ENCODE peak calls at places on chromosomes 13 and 19, in nine cellular contexts. One of them, this sample, is unnamed.

GRCh38 chr13:29522044-29522685 is 73.3 kb downstream of the SLC7A1 start:
- DNase-seq in fibroblast of mammary gland: peak; percentile 99
- DNase-seq in HT-29: no peak
- DNase-seq in posterior cingulate gyrus: no peak
- DNase-seq in activated CD8-positive, alpha-beta T cell treated with anti-CD3 and anti-CD28 coated beads for 36 hours: no peak
- DNase-seq in Daoy: peak; percentile 82
- DNase-seq in Right ventricle myocardium superior: no peak
- DNase-seq in left ventricle myocardium inferior: no peak
- DNase-seq in stimulated activated CD8-positive, alpha-beta memory T cell treated with anti-CD3 and anti-CD28 coated beads, Interleukin-7, amount 100 ng/mL, for 24 hours: no peak
- DNase-seq in this sample: no peak

GRCh38 chr13:73985789-73986188 is 148.4 kb downstream of the KLF12 start:
- DNase-seq in left ventricle myocardium inferior: no peak
- DNase-seq in Right ventricle myocardium superior: no peak
- DNase-seq in posterior cingulate gyrus: no peak
- DNase-seq in HT-29: no peak
- DNase-seq in stimulated activated CD8-positive, alpha-beta memory T cell treated with anti-CD3 and anti-CD28 coated beads, Interleukin-7, amount 100 ng/mL, for 24 hours: no peak
- DNase-seq in fibroblast of mammary gland: no peak
- DNase-seq in activated CD8-positive, alpha-beta T cell treated with anti-CD3 and anti-CD28 coated beads for 36 hours: peak; percentile 36
- DNase-seq in Daoy: no peak
- DNase-seq in this sample: no peak

GRCh38 chr13:47437411-47437810 is 540.6 kb upstream of the HTR2A start:
- DNase-seq in left ventricle myocardium inferior: no peak
- DNase-seq in HT-29: no peak
- DNase-seq in activated CD8-positive, alpha-beta T cell treated with anti-CD3 and anti-CD28 coated beads for 36 hours: no peak
- DNase-seq in posterior cingulate gyrus: no peak
- DNase-seq in Right ventricle myocardium superior: no peak
- DNase-seq in stimulated activated CD8-positive, alpha-beta memory T cell treated with anti-CD3 and anti-CD28 coated beads, Interleukin-7, amount 100 ng/mL, for 24 hours: no peak
- DNase-seq in Daoy: no peak
- DNase-seq in fibroblast of mammary gland: peak; percentile 80
- DNase-seq in this sample: no peak

GRCh38 chr19:6890421-6890913 is 3.1 kb downstream of the ADGRE1 start:
- DNase-seq in left ventricle myocardium inferior: no peak
- DNase-seq in HT-29: no peak
- DNase-seq in stimulated activated CD8-positive, alpha-beta memory T cell treated with anti-CD3 and anti-CD28 coated beads, Interleukin-7, amount 100 ng/mL, for 24 hours: no peak
- DNase-seq in fibroblast of mammary gland: no peak
- DNase-seq in Daoy: no peak
- DNase-seq in Right ventricle myocardium superior: no peak
- DNase-seq in activated CD8-positive, alpha-beta T cell treated with anti-CD3 and anti-CD28 coated beads for 36 hours: no peak
- DNase-seq in posterior cingulate gyrus: no peak
- DNase-seq in this sample: no peak

GRCh38 chr19:46654621-46655152 is 6.3 kb downstream of the DACT3 start:
- DNase-seq in fibroblast of mammary gland: no peak
- DNase-seq in stimulated activated CD8-positive, alpha-beta memory T cell treated with anti-CD3 and anti-CD28 coated beads, Interleukin-7, amount 100 ng/mL, for 24 hours: no peak
- DNase-seq in HT-29: no peak
- DNase-seq in Right ventricle myocardium superior: no peak
- DNase-seq in Daoy: no peak
- DNase-seq in posterior cingulate gyrus: peak; percentile 88
- DNase-seq in activated CD8-positive, alpha-beta T cell treated with anti-CD3 and anti-CD28 coated beads for 36 hours: no peak
- DNase-seq in left ventricle myocardium inferior: no peak
- DNase-seq in this sample: peak; percentile 80

GRCh38 chr19:5718579-5719273 is 1.2 kb downstream of the LONP1 start:
- DNase-seq in activated CD8-positive, alpha-beta T cell treated with anti-CD3 and anti-CD28 coated beads for 36 hours: peak; percentile 87
- DNase-seq in Daoy: peak; percentile 54
- DNase-seq in left ventricle myocardium inferior: no peak
- DNase-seq in Right ventricle myocardium superior: no peak
- DNase-seq in HT-29: peak; percentile 11
- DNase-seq in fibroblast of mammary gland: peak; percentile 75
- DNase-seq in posterior cingulate gyrus: no peak
- DNase-seq in stimulated activated CD8-positive, alpha-beta memory T cell treated with anti-CD3 and anti-CD28 coated beads, Interleukin-7, amount 100 ng/mL, for 24 hours: peak; percentile 36
- DNase-seq in this sample: no peak

GRCh38 chr13:113972451-113973217 is 1.2 kb downstream of the C13orf46 start:
- DNase-seq in posterior cingulate gyrus: peak; percentile 31
- DNase-seq in Right ventricle myocardium superior: peak; percentile 26
- DNase-seq in stimulated activated CD8-positive, alpha-beta memory T cell treated with anti-CD3 and anti-CD28 coated beads, Interleukin-7, amount 100 ng/mL, for 24 hours: no peak
- DNase-seq in HT-29: no peak
- DNase-seq in activated CD8-positive, alpha-beta T cell treated with anti-CD3 and anti-CD28 coated beads for 36 hours: no peak
- DNase-seq in left ventricle myocardium inferior: no peak
- DNase-seq in fibroblast of mammary gland: no peak
- DNase-seq in Daoy: no peak
- DNase-seq in this sample: peak; percentile 54

GRCh38 chr13:113159701-113160100 is 1.3 kb downstream of the PROZ start:
- DNase-seq in activated CD8-positive, alpha-beta T cell treated with anti-CD3 and anti-CD28 coated beads for 36 hours: no peak
- DNase-seq in posterior cingulate gyrus: peak; percentile 60
- DNase-seq in stimulated activated CD8-positive, alpha-beta memory T cell treated with anti-CD3 and anti-CD28 coated beads, Interleukin-7, amount 100 ng/mL, for 24 hours: no peak
- DNase-seq in Daoy: no peak
- DNase-seq in HT-29: no peak
- DNase-seq in left ventricle myocardium inferior: no peak
- DNase-seq in Right ventricle myocardium superior: no peak
- DNase-seq in fibroblast of mammary gland: no peak
- DNase-seq in this sample: no peak

GRCh38 chr19:18090545-18091216 is 3.9 kb upstream of the IL12RB1 start:
- DNase-seq in left ventricle myocardium inferior: no peak
- DNase-seq in fibroblast of mammary gland: peak; percentile 52
- DNase-seq in Daoy: no peak
- DNase-seq in stimulated activated CD8-positive, alpha-beta memory T cell treated with anti-CD3 and anti-CD28 coated beads, Interleukin-7, amount 100 ng/mL, for 24 hours: no peak
- DNase-seq in HT-29: no peak
- DNase-seq in activated CD8-positive, alpha-beta T cell treated with anti-CD3 and anti-CD28 coated beads for 36 hours: peak; percentile 32
- DNase-seq in posterior cingulate gyrus: no peak
- DNase-seq in Right ventricle myocardium superior: peak; percentile 57
- DNase-seq in this sample: no peak

GRCh38 chr19:18850560-18851375 is 19.0 kb downstream of the UPF1 start:
- DNase-seq in left ventricle myocardium inferior: no peak
- DNase-seq in posterior cingulate gyrus: peak; percentile 68
- DNase-seq in activated CD8-positive, alpha-beta T cell treated with anti-CD3 and anti-CD28 coated beads for 36 hours: no peak
- DNase-seq in Right ventricle myocardium superior: no peak
- DNase-seq in fibroblast of mammary gland: no peak
- DNase-seq in stimulated activated CD8-positive, alpha-beta memory T cell treated with anti-CD3 and anti-CD28 coated beads, Interleukin-7, amount 100 ng/mL, for 24 hours: no peak
- DNase-seq in Daoy: no peak
- DNase-seq in HT-29: no peak
- DNase-seq in this sample: no peak

GRCh38 chr19:43760941-43761340 is 6.2 kb upstream of the SMG9 start:
- DNase-seq in left ventricle myocardium inferior: no peak
- DNase-seq in Daoy: no peak
- DNase-seq in posterior cingulate gyrus: no peak
- DNase-seq in fibroblast of mammary gland: no peak
- DNase-seq in Right ventricle myocardium superior: no peak
- DNase-seq in HT-29: no peak
- DNase-seq in activated CD8-positive, alpha-beta T cell treated with anti-CD3 and anti-CD28 coated beads for 36 hours: no peak
- DNase-seq in stimulated activated CD8-positive, alpha-beta memory T cell treated with anti-CD3 and anti-CD28 coated beads, Interleukin-7, amount 100 ng/mL, for 24 hours: no peak
- DNase-seq in this sample: no peak

GRCh38 chr13:61695147-61695546 is 279.5 kb upstream of the PCDH20 start:
- DNase-seq in posterior cingulate gyrus: no peak
- DNase-seq in fibroblast of mammary gland: peak; percentile 5
- DNase-seq in Right ventricle myocardium superior: no peak
- DNase-seq in stimulated activated CD8-positive, alpha-beta memory T cell treated with anti-CD3 and anti-CD28 coated beads, Interleukin-7, amount 100 ng/mL, for 24 hours: no peak
- DNase-seq in Daoy: peak; percentile 7
- DNase-seq in HT-29: no peak
- DNase-seq in activated CD8-positive, alpha-beta T cell treated with anti-CD3 and anti-CD28 coated beads for 36 hours: no peak
- DNase-seq in left ventricle myocardium inferior: no peak
- DNase-seq in this sample: no peak

GRCh38 chr13:66359393-66359792 is 870.7 kb downstream of the PCDH9 start:
- DNase-seq in stimulated activated CD8-positive, alpha-beta memory T cell treated with anti-CD3 and anti-CD28 coated beads, Interleukin-7, amount 100 ng/mL, for 24 hours: no peak
- DNase-seq in Right ventricle myocardium superior: no peak
- DNase-seq in activated CD8-positive, alpha-beta T cell treated with anti-CD3 and anti-CD28 coated beads for 36 hours: no peak
- DNase-seq in HT-29: no peak
- DNase-seq in Daoy: no peak
- DNase-seq in left ventricle myocardium inferior: no peak
- DNase-seq in posterior cingulate gyrus: no peak
- DNase-seq in fibroblast of mammary gland: no peak
- DNase-seq in this sample: no peak

GRCh38 chr19:54248016-54248601 is 5.5 kb upstream of the LILRA6 start:
- DNase-seq in stimulated activated CD8-positive, alpha-beta memory T cell treated with anti-CD3 and anti-CD28 coated beads, Interleukin-7, amount 100 ng/mL, for 24 hours: peak; percentile 18
- DNase-seq in HT-29: no peak
- DNase-seq in left ventricle myocardium inferior: no peak
- DNase-seq in posterior cingulate gyrus: no peak
- DNase-seq in activated CD8-positive, alpha-beta T cell treated with anti-CD3 and anti-CD28 coated beads for 36 hours: peak; percentile 64
- DNase-seq in Right ventricle myocardium superior: peak; percentile 59
- DNase-seq in fibroblast of mammary gland: peak; percentile 33
- DNase-seq in Daoy: peak; percentile 60
- DNase-seq in this sample: peak; percentile 71

GRCh38 chr13:44273991-44274810 is 99.4 kb upstream of the SERP2 start:
- DNase-seq in fibroblast of mammary gland: peak; percentile 89
- DNase-seq in Right ventricle myocardium superior: no peak
- DNase-seq in stimulated activated CD8-positive, alpha-beta memory T cell treated with anti-CD3 and anti-CD28 coated beads, Interleukin-7, amount 100 ng/mL, for 24 hours: no peak
- DNase-seq in activated CD8-positive, alpha-beta T cell treated with anti-CD3 and anti-CD28 coated beads for 36 hours: peak; percentile 26
- DNase-seq in posterior cingulate gyrus: no peak
- DNase-seq in HT-29: peak; percentile 53
- DNase-seq in left ventricle myocardium inferior: no peak
- DNase-seq in Daoy: peak; percentile 57
- DNase-seq in this sample: no peak

GRCh38 chr19:41367848-41368301 is 3.9 kb upstream of the B9D2 start:
- DNase-seq in Right ventricle myocardium superior: no peak
- DNase-seq in stimulated activated CD8-positive, alpha-beta memory T cell treated with anti-CD3 and anti-CD28 coated beads, Interleukin-7, amount 100 ng/mL, for 24 hours: no peak
- DNase-seq in Daoy: peak; percentile 80
- DNase-seq in fibroblast of mammary gland: peak; percentile 93
- DNase-seq in HT-29: no peak
- DNase-seq in posterior cingulate gyrus: no peak
- DNase-seq in left ventricle myocardium inferior: no peak
- DNase-seq in activated CD8-positive, alpha-beta T cell treated with anti-CD3 and anti-CD28 coated beads for 36 hours: no peak
- DNase-seq in this sample: no peak

GRCh38 chr19:41219924-41220567 is 1.0 kb downstream of the AXL start:
- DNase-seq in Right ventricle myocardium superior: peak; percentile 72
- DNase-seq in HT-29: no peak
- DNase-seq in left ventricle myocardium inferior: peak; percentile 50
- DNase-seq in Daoy: peak; percentile 75
- DNase-seq in fibroblast of mammary gland: peak; percentile 78
- DNase-seq in stimulated activated CD8-positive, alpha-beta memory T cell treated with anti-CD3 and anti-CD28 coated beads, Interleukin-7, amount 100 ng/mL, for 24 hours: no peak
- DNase-seq in activated CD8-positive, alpha-beta T cell treated with anti-CD3 and anti-CD28 coated beads for 36 hours: no peak
- DNase-seq in posterior cingulate gyrus: no peak
- DNase-seq in this sample: peak; percentile 83

GRCh38 chr13:41909524-41909923 is 51.4 kb downstream of the VWA8 start:
- DNase-seq in Right ventricle myocardium superior: no peak
- DNase-seq in fibroblast of mammary gland: no peak
- DNase-seq in Daoy: no peak
- DNase-seq in HT-29: no peak
- DNase-seq in activated CD8-positive, alpha-beta T cell treated with anti-CD3 and anti-CD28 coated beads for 36 hours: no peak
- DNase-seq in stimulated activated CD8-positive, alpha-beta memory T cell treated with anti-CD3 and anti-CD28 coated beads, Interleukin-7, amount 100 ng/mL, for 24 hours: no peak
- DNase-seq in left ventricle myocardium inferior: no peak
- DNase-seq in posterior cingulate gyrus: peak; percentile 39
- DNase-seq in this sample: no peak

GRCh38 chr13:111398715-111399299 is 78.4 kb downstream of the TEX29 start:
- DNase-seq in stimulated activated CD8-positive, alpha-beta memory T cell treated with anti-CD3 and anti-CD28 coated beads, Interleukin-7, amount 100 ng/mL, for 24 hours: no peak
- DNase-seq in Daoy: peak; percentile 39
- DNase-seq in HT-29: no peak
- DNase-seq in activated CD8-positive, alpha-beta T cell treated with anti-CD3 and anti-CD28 coated beads for 36 hours: no peak
- DNase-seq in left ventricle myocardium inferior: no peak
- DNase-seq in posterior cingulate gyrus: no peak
- DNase-seq in Right ventricle myocardium superior: no peak
- DNase-seq in fibroblast of mammary gland: peak; percentile 72
- DNase-seq in this sample: peak; percentile 18

GRCh38 chr19:35340431-35340830 is 7.3 kb upstream of the FFAR1 start:
- DNase-seq in Daoy: no peak
- DNase-seq in posterior cingulate gyrus: no peak
- DNase-seq in left ventricle myocardium inferior: no peak
- DNase-seq in activated CD8-positive, alpha-beta T cell treated with anti-CD3 and anti-CD28 coated beads for 36 hours: no peak
- DNase-seq in Right ventricle myocardium superior: peak; percentile 19
- DNase-seq in fibroblast of mammary gland: no peak
- DNase-seq in HT-29: no peak
- DNase-seq in stimulated activated CD8-positive, alpha-beta memory T cell treated with anti-CD3 and anti-CD28 coated beads, Interleukin-7, amount 100 ng/mL, for 24 hours: no peak
- DNase-seq in this sample: no peak

GRCh38 chr13:72875233-72875632 is 93.3 kb downstream of the PIBF1 start:
- DNase-seq in activated CD8-positive, alpha-beta T cell treated with anti-CD3 and anti-CD28 coated beads for 36 hours: no peak
- DNase-seq in fibroblast of mammary gland: peak; percentile 2
- DNase-seq in stimulated activated CD8-positive, alpha-beta memory T cell treated with anti-CD3 and anti-CD28 coated beads, Interleukin-7, amount 100 ng/mL, for 24 hours: no peak
- DNase-seq in posterior cingulate gyrus: no peak
- DNase-seq in HT-29: no peak
- DNase-seq in left ventricle myocardium inferior: no peak
- DNase-seq in Daoy: no peak
- DNase-seq in Right ventricle myocardium superior: no peak
- DNase-seq in this sample: no peak

GRCh38 chr13:49859568-49859967 is 67.1 kb upstream of the KPNA3 start:
- DNase-seq in Daoy: peak; percentile 57
- DNase-seq in Right ventricle myocardium superior: no peak
- DNase-seq in activated CD8-positive, alpha-beta T cell treated with anti-CD3 and anti-CD28 coated beads for 36 hours: no peak
- DNase-seq in stimulated activated CD8-positive, alpha-beta memory T cell treated with anti-CD3 and anti-CD28 coated beads, Interleukin-7, amount 100 ng/mL, for 24 hours: no peak
- DNase-seq in fibroblast of mammary gland: peak; percentile 98
- DNase-seq in HT-29: no peak
- DNase-seq in left ventricle myocardium inferior: no peak
- DNase-seq in posterior cingulate gyrus: no peak
- DNase-seq in this sample: no peak

GRCh38 chr13:106493569-106493968 is 41.9 kb downstream of the EFNB2 start:
- DNase-seq in HT-29: no peak
- DNase-seq in Right ventricle myocardium superior: no peak
- DNase-seq in Daoy: no peak
- DNase-seq in stimulated activated CD8-positive, alpha-beta memory T cell treated with anti-CD3 and anti-CD28 coated beads, Interleukin-7, amount 100 ng/mL, for 24 hours: no peak
- DNase-seq in left ventricle myocardium inferior: no peak
- DNase-seq in activated CD8-positive, alpha-beta T cell treated with anti-CD3 and anti-CD28 coated beads for 36 hours: no peak
- DNase-seq in posterior cingulate gyrus: no peak
- DNase-seq in fibroblast of mammary gland: no peak
- DNase-seq in this sample: no peak

GRCh38 chr19:47203254-47203653 is 27.7 kb downstream of the BBC3 start:
- DNase-seq in fibroblast of mammary gland: no peak
- DNase-seq in activated CD8-positive, alpha-beta T cell treated with anti-CD3 and anti-CD28 coated beads for 36 hours: no peak
- DNase-seq in Daoy: no peak
- DNase-seq in HT-29: no peak
- DNase-seq in stimulated activated CD8-positive, alpha-beta memory T cell treated with anti-CD3 and anti-CD28 coated beads, Interleukin-7, amount 100 ng/mL, for 24 hours: no peak
- DNase-seq in Right ventricle myocardium superior: no peak
- DNase-seq in left ventricle myocardium inferior: no peak
- DNase-seq in posterior cingulate gyrus: no peak
- DNase-seq in this sample: no peak

GRCh38 chr19:52138614-52139290 is 986 bp downstream of the ZNF616 start:
- DNase-seq in posterior cingulate gyrus: no peak
- DNase-seq in activated CD8-positive, alpha-beta T cell treated with anti-CD3 and anti-CD28 coated beads for 36 hours: peak; percentile 56
- DNase-seq in fibroblast of mammary gland: peak; percentile 16
- DNase-seq in Right ventricle myocardium superior: no peak
- DNase-seq in left ventricle myocardium inferior: no peak
- DNase-seq in Daoy: peak; percentile 64
- DNase-seq in stimulated activated CD8-positive, alpha-beta memory T cell treated with anti-CD3 and anti-CD28 coated beads, Interleukin-7, amount 100 ng/mL, for 24 hours: peak; percentile 4
- DNase-seq in HT-29: no peak
- DNase-seq in this sample: no peak

GRCh38 chr19:8580710-8581281 is 3.6 kb upstream of the MYO1F start:
- DNase-seq in left ventricle myocardium inferior: peak; percentile 80
- DNase-seq in stimulated activated CD8-positive, alpha-beta memory T cell treated with anti-CD3 and anti-CD28 coated beads, Interleukin-7, amount 100 ng/mL, for 24 hours: peak; percentile 83
- DNase-seq in Daoy: peak; percentile 80
- DNase-seq in fibroblast of mammary gland: peak; percentile 67
- DNase-seq in HT-29: peak; percentile 72
- DNase-seq in posterior cingulate gyrus: peak; percentile 79
- DNase-seq in activated CD8-positive, alpha-beta T cell treated with anti-CD3 and anti-CD28 coated beads for 36 hours: peak; percentile 91
- DNase-seq in Right ventricle myocardium superior: peak; percentile 90
- DNase-seq in this sample: peak; percentile 88

GRCh38 chr13:62300021-62300420 is 884.4 kb upstream of the PCDH20 start:
- DNase-seq in left ventricle myocardium inferior: no peak
- DNase-seq in HT-29: no peak
- DNase-seq in activated CD8-positive, alpha-beta T cell treated with anti-CD3 and anti-CD28 coated beads for 36 hours: no peak
- DNase-seq in fibroblast of mammary gland: no peak
- DNase-seq in Right ventricle myocardium superior: no peak
- DNase-seq in posterior cingulate gyrus: no peak
- DNase-seq in stimulated activated CD8-positive, alpha-beta memory T cell treated with anti-CD3 and anti-CD28 coated beads, Interleukin-7, amount 100 ng/mL, for 24 hours: no peak
- DNase-seq in Daoy: no peak
- DNase-seq in this sample: no peak

GRCh38 chr19:9566729-9567128 is 17.6 kb downstream of the ZNF121 start:
- DNase-seq in activated CD8-positive, alpha-beta T cell treated with anti-CD3 and anti-CD28 coated beads for 36 hours: no peak
- DNase-seq in fibroblast of mammary gland: no peak
- DNase-seq in HT-29: no peak
- DNase-seq in Right ventricle myocardium superior: no peak
- DNase-seq in stimulated activated CD8-positive, alpha-beta memory T cell treated with anti-CD3 and anti-CD28 coated beads, Interleukin-7, amount 100 ng/mL, for 24 hours: no peak
- DNase-seq in posterior cingulate gyrus: no peak
- DNase-seq in Daoy: no peak
- DNase-seq in left ventricle myocardium inferior: no peak
- DNase-seq in this sample: no peak

GRCh38 chr13:28147489-28147888 is 9.1 kb downstream of the PAN3 start:
- DNase-seq in HT-29: no peak
- DNase-seq in Right ventricle myocardium superior: no peak
- DNase-seq in Daoy: no peak
- DNase-seq in left ventricle myocardium inferior: no peak
- DNase-seq in posterior cingulate gyrus: no peak
- DNase-seq in stimulated activated CD8-positive, alpha-beta memory T cell treated with anti-CD3 and anti-CD28 coated beads, Interleukin-7, amount 100 ng/mL, for 24 hours: no peak
- DNase-seq in fibroblast of mammary gland: peak; percentile 38
- DNase-seq in activated CD8-positive, alpha-beta T cell treated with anti-CD3 and anti-CD28 coated beads for 36 hours: no peak
- DNase-seq in this sample: no peak

GRCh38 chr19:56301886-56302620 is 12.6 kb downstream of the ZSCAN5A start:
- DNase-seq in left ventricle myocardium inferior: no peak
- DNase-seq in Daoy: no peak
- DNase-seq in posterior cingulate gyrus: no peak
- DNase-seq in Right ventricle myocardium superior: no peak
- DNase-seq in stimulated activated CD8-positive, alpha-beta memory T cell treated with anti-CD3 and anti-CD28 coated beads, Interleukin-7, amount 100 ng/mL, for 24 hours: no peak
- DNase-seq in activated CD8-positive, alpha-beta T cell treated with anti-CD3 and anti-CD28 coated beads for 36 hours: peak; percentile 6
- DNase-seq in fibroblast of mammary gland: no peak
- DNase-seq in HT-29: no peak
- DNase-seq in this sample: no peak

GRCh38 chr13:95288899-95289500 is 12.3 kb downstream of the ABCC4 start:
- DNase-seq in fibroblast of mammary gland: no peak
- DNase-seq in stimulated activated CD8-positive, alpha-beta memory T cell treated with anti-CD3 and anti-CD28 coated beads, Interleukin-7, amount 100 ng/mL, for 24 hours: no peak
- DNase-seq in Daoy: peak; percentile 40
- DNase-seq in activated CD8-positive, alpha-beta T cell treated with anti-CD3 and anti-CD28 coated beads for 36 hours: no peak
- DNase-seq in Right ventricle myocardium superior: no peak
- DNase-seq in left ventricle myocardium inferior: no peak
- DNase-seq in HT-29: no peak
- DNase-seq in posterior cingulate gyrus: no peak
- DNase-seq in this sample: no peak

This sample was measured in sigmoid colon.